ENCODE peak calls at places on chromosomes 4 and X, in nine cellular contexts. One of them, this sample, is unnamed. For H3K4me1, the result is how much of the 10 kb centered on the place peaks cover.

GRCh38 chrX:136783159-136783558 is 2.4 kb upstream of the ARHGEF6 start:
- DNase-seq in lung: no peak
- DNase-seq in Peyer's patch: no peak
- DNase-seq in pancreas: no peak
- DNase-seq in neural progenitor cell: no peak
- DNase-seq in CD4-positive, alpha-beta memory T cell: no peak
- DNase-seq in kidney: no peak
- DNase-seq in HCT116: no peak
- DNase-seq in gastrocnemius medialis: no peak
- DNase-seq in this sample: no peak

GRCh38 chr4:110287130-110287529 is 88.7 kb upstream of the ELOVL6 start:
- DNase-seq in lung: no peak
- DNase-seq in Peyer's patch: no peak
- DNase-seq in pancreas: no peak
- DNase-seq in neural progenitor cell: no peak
- DNase-seq in CD4-positive, alpha-beta memory T cell: no peak
- DNase-seq in kidney: no peak
- DNase-seq in HCT116: peak
- DNase-seq in gastrocnemius medialis: peak
- DNase-seq in this sample: no peak

GRCh38 chr4:145781306-145781705 is 101.4 kb downstream of the C4orf51 start:
- DNase-seq in lung: no peak
- DNase-seq in Peyer's patch: no peak
- DNase-seq in pancreas: no peak
- DNase-seq in neural progenitor cell: no peak
- DNase-seq in CD4-positive, alpha-beta memory T cell: no peak
- DNase-seq in kidney: no peak
- DNase-seq in HCT116: no peak
- DNase-seq in gastrocnemius medialis: no peak
- DNase-seq in this sample: no peak

GRCh38 chr4:52028970-52029369 is 8.8 kb upstream of the LRRC66 start:
- DNase-seq in lung: no peak
- DNase-seq in Peyer's patch: no peak
- DNase-seq in pancreas: no peak
- DNase-seq in neural progenitor cell: no peak
- DNase-seq in CD4-positive, alpha-beta memory T cell: no peak
- DNase-seq in kidney: no peak
- DNase-seq in HCT116: no peak
- DNase-seq in gastrocnemius medialis: no peak
- DNase-seq in this sample: no peak

GRCh38 chrX:14864626-14865025 is 8.2 kb downstream of the FANCB start:
- DNase-seq in lung: no peak
- DNase-seq in Peyer's patch: no peak
- DNase-seq in pancreas: no peak
- DNase-seq in neural progenitor cell: no peak
- DNase-seq in CD4-positive, alpha-beta memory T cell: no peak
- DNase-seq in kidney: no peak
- DNase-seq in HCT116: no peak
- DNase-seq in gastrocnemius medialis: no peak
- DNase-seq in this sample: no peak

GRCh38 chr4:12586607-12587006 is 897.5 kb downstream of the RAB28 start:
- DNase-seq in lung: no peak
- DNase-seq in Peyer's patch: no peak
- DNase-seq in pancreas: no peak
- DNase-seq in neural progenitor cell: no peak
- DNase-seq in CD4-positive, alpha-beta memory T cell: no peak
- DNase-seq in kidney: no peak
- DNase-seq in HCT116: no peak
- DNase-seq in gastrocnemius medialis: no peak
- DNase-seq in this sample: no peak

GRCh38 chrX:153901753-153902140 is 2.7 kb upstream of the AVPR2 start:
- DNase-seq in lung: no peak
- DNase-seq in Peyer's patch: no peak
- DNase-seq in pancreas: no peak
- DNase-seq in neural progenitor cell: no peak
- DNase-seq in CD4-positive, alpha-beta memory T cell: no peak
- DNase-seq in kidney: no peak
- DNase-seq in HCT116: no peak
- DNase-seq in gastrocnemius medialis: no peak
- DNase-seq in this sample: no peak

GRCh38 chr4:24315056-24315455 is 269.3 kb downstream of the DHX15 start:
- DNase-seq in lung: no peak
- DNase-seq in Peyer's patch: no peak
- DNase-seq in pancreas: no peak
- DNase-seq in neural progenitor cell: no peak
- DNase-seq in CD4-positive, alpha-beta memory T cell: no peak
- DNase-seq in kidney: no peak
- DNase-seq in HCT116: no peak
- DNase-seq in gastrocnemius medialis: no peak
- DNase-seq in this sample: no peak

GRCh38 chrX:101430457-101431078 is 22.5 kb downstream of the HNRNPH2 start:
- DNase-seq in lung: no peak
- DNase-seq in Peyer's patch: no peak
- DNase-seq in pancreas: no peak
- DNase-seq in neural progenitor cell: no peak
- DNase-seq in CD4-positive, alpha-beta memory T cell: no peak
- DNase-seq in kidney: no peak
- DNase-seq in HCT116: no peak
- DNase-seq in gastrocnemius medialis: no peak
- DNase-seq in this sample: no peak

GRCh38 chr4:16377887-16378286 is 151.6 kb upstream of the TAPT1 start:
- DNase-seq in lung: no peak
- DNase-seq in Peyer's patch: no peak
- DNase-seq in pancreas: no peak
- DNase-seq in neural progenitor cell: peak
- DNase-seq in CD4-positive, alpha-beta memory T cell: no peak
- DNase-seq in kidney: no peak
- DNase-seq in HCT116: no peak
- DNase-seq in gastrocnemius medialis: no peak
- DNase-seq in this sample: no peak

GRCh38 chr4:72111863-72112262 is 80.1 kb downstream of the NPFFR2 start:
- DNase-seq in lung: no peak
- DNase-seq in Peyer's patch: no peak
- DNase-seq in pancreas: no peak
- DNase-seq in neural progenitor cell: no peak
- DNase-seq in CD4-positive, alpha-beta memory T cell: no peak
- DNase-seq in kidney: no peak
- DNase-seq in HCT116: no peak
- DNase-seq in gastrocnemius medialis: no peak
- DNase-seq in this sample: no peak

GRCh38 chr4:136203199-136203598 is 1329.1 kb downstream of the PCDH18 start:
- DNase-seq in lung: no peak
- DNase-seq in Peyer's patch: no peak
- DNase-seq in pancreas: no peak
- DNase-seq in neural progenitor cell: peak
- DNase-seq in CD4-positive, alpha-beta memory T cell: no peak
- DNase-seq in kidney: no peak
- DNase-seq in HCT116: no peak
- DNase-seq in gastrocnemius medialis: no peak
- DNase-seq in this sample: no peak

GRCh38 chr4:1715002-1715761 is 3.1 kb upstream of the SLBP start:
- DNase-seq in lung: no peak
- DNase-seq in Peyer's patch: peak
- DNase-seq in pancreas: no peak
- DNase-seq in neural progenitor cell: no peak
- DNase-seq in CD4-positive, alpha-beta memory T cell: no peak
- DNase-seq in kidney: peak
- DNase-seq in HCT116: no peak
- DNase-seq in gastrocnemius medialis: no peak
- DNase-seq in this sample: no peak

GRCh38 chr4:56229947-56230346 is 157.3 kb downstream of the AASDH start:
- DNase-seq in lung: no peak
- DNase-seq in Peyer's patch: no peak
- DNase-seq in pancreas: no peak
- DNase-seq in neural progenitor cell: no peak
- DNase-seq in CD4-positive, alpha-beta memory T cell: no peak
- DNase-seq in kidney: no peak
- DNase-seq in HCT116: no peak
- DNase-seq in gastrocnemius medialis: no peak
- DNase-seq in this sample: peak

GRCh38 chr4:152039085-152039484 is 278.3 kb upstream of the GATB start:
- DNase-seq in lung: no peak
- DNase-seq in Peyer's patch: no peak
- DNase-seq in pancreas: no peak
- DNase-seq in neural progenitor cell: no peak
- DNase-seq in CD4-positive, alpha-beta memory T cell: no peak
- DNase-seq in kidney: no peak
- DNase-seq in HCT116: no peak
- DNase-seq in gastrocnemius medialis: no peak
- DNase-seq in this sample: no peak

GRCh38 chr4:40309250-40309774 is 25.8 kb upstream of the CHRNA9 start:
- DNase-seq in lung: peak
- DNase-seq in Peyer's patch: peak
- DNase-seq in pancreas: peak
- DNase-seq in neural progenitor cell: peak
- DNase-seq in CD4-positive, alpha-beta memory T cell: peak
- DNase-seq in kidney: peak
- DNase-seq in HCT116: peak
- DNase-seq in gastrocnemius medialis: peak
- DNase-seq in this sample: peak
- H3K4me1 ChIP-seq in lung: under half
- H3K4me1 ChIP-seq in Peyer's patch: under half
- H3K4me1 ChIP-seq in pancreas: under half
- H3K4me1 ChIP-seq in neural progenitor cell: under half
- H3K4me1 ChIP-seq in CD4-positive, alpha-beta memory T cell: half or more
- H3K4me1 ChIP-seq in kidney: under half
- H3K4me1 ChIP-seq in HCT116: under half
- H3K4me1 ChIP-seq in gastrocnemius medialis: under half
- H3K4me1 ChIP-seq in this sample: under half

DNA sequence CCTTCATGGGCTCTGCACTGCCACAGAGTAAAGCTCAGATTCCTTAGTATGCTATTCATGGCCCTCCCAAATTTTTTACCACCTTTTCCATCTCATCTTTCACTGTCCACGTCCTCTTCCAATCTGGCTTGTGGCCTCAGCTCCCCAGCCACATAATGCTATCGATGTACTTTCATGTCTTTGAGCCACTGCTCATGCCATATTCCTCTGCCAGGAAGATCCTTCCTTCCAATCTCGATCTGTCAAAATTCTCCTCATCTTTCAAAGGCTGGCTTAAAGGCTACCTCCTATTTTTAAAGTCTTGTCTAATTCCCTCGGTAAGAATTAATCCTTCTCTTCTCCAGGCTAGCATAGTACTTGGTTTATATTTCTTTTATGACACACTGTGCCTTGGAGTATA is 233.3 kb upstream of the GPC4 start:
- DNase-seq in lung: no peak
- DNase-seq in Peyer's patch: no peak
- DNase-seq in pancreas: no peak
- DNase-seq in neural progenitor cell: no peak
- DNase-seq in CD4-positive, alpha-beta memory T cell: no peak
- DNase-seq in kidney: no peak
- DNase-seq in HCT116: no peak
- DNase-seq in gastrocnemius medialis: no peak
- DNase-seq in this sample: no peak
- H3K27ac ChIP-seq in lung: no peak
- H3K27ac ChIP-seq in Peyer's patch: no peak
- H3K27ac ChIP-seq in pancreas: no peak
- H3K27ac ChIP-seq in neural progenitor cell: no peak
- H3K27ac ChIP-seq in CD4-positive, alpha-beta memory T cell: no peak
- H3K27ac ChIP-seq in kidney: no peak
- H3K27ac ChIP-seq in HCT116: no peak
- H3K27ac ChIP-seq in gastrocnemius medialis: no peak
- H3K27ac ChIP-seq in this sample: no peak

GRCh38 chrX:131828482-131828881 is 194.6 kb upstream of the STK26 start:
- DNase-seq in lung: no peak
- DNase-seq in Peyer's patch: no peak
- DNase-seq in pancreas: no peak
- DNase-seq in neural progenitor cell: no peak
- DNase-seq in CD4-positive, alpha-beta memory T cell: no peak
- DNase-seq in kidney: no peak
- DNase-seq in HCT116: no peak
- DNase-seq in gastrocnemius medialis: no peak
- DNase-seq in this sample: no peak
- H3K4me3 ChIP-seq in lung: no peak
- H3K4me3 ChIP-seq in Peyer's patch: no peak
- H3K4me3 ChIP-seq in pancreas: no peak
- H3K4me3 ChIP-seq in neural progenitor cell: peak
- H3K4me3 ChIP-seq in CD4-positive, alpha-beta memory T cell: no peak
- H3K4me3 ChIP-seq in kidney: no peak
- H3K4me3 ChIP-seq in HCT116: peak
- H3K4me3 ChIP-seq in gastrocnemius medialis: no peak
- H3K4me3 ChIP-seq in this sample: peak

GRCh38 chrX:39948564-39948963 is 149.2 kb downstream of the BCOR start:
- DNase-seq in lung: no peak
- DNase-seq in Peyer's patch: no peak
- DNase-seq in pancreas: no peak
- DNase-seq in neural progenitor cell: peak
- DNase-seq in CD4-positive, alpha-beta memory T cell: no peak
- DNase-seq in kidney: peak
- DNase-seq in HCT116: no peak
- DNase-seq in gastrocnemius medialis: no peak
- DNase-seq in this sample: no peak

GRCh38 chrX:39946822-39947221 is 150.9 kb downstream of the BCOR start:
- DNase-seq in lung: no peak
- DNase-seq in Peyer's patch: no peak
- DNase-seq in pancreas: no peak
- DNase-seq in neural progenitor cell: no peak
- DNase-seq in CD4-positive, alpha-beta memory T cell: no peak
- DNase-seq in kidney: peak
- DNase-seq in HCT116: no peak
- DNase-seq in gastrocnemius medialis: no peak
- DNase-seq in this sample: peak

GRCh38 chrX:39953027-39953426 is 144.7 kb downstream of the BCOR start:
- DNase-seq in lung: no peak
- DNase-seq in Peyer's patch: no peak
- DNase-seq in pancreas: no peak
- DNase-seq in neural progenitor cell: no peak
- DNase-seq in CD4-positive, alpha-beta memory T cell: no peak
- DNase-seq in kidney: no peak
- DNase-seq in HCT116: no peak
- DNase-seq in gastrocnemius medialis: no peak
- DNase-seq in this sample: peak

GRCh38 chrX:39953879-39954278 is 143.9 kb downstream of the BCOR start:
- DNase-seq in lung: peak
- DNase-seq in Peyer's patch: peak
- DNase-seq in pancreas: peak
- DNase-seq in neural progenitor cell: no peak
- DNase-seq in CD4-positive, alpha-beta memory T cell: no peak
- DNase-seq in kidney: peak
- DNase-seq in HCT116: peak
- DNase-seq in gastrocnemius medialis: peak
- DNase-seq in this sample: peak

DNA sequence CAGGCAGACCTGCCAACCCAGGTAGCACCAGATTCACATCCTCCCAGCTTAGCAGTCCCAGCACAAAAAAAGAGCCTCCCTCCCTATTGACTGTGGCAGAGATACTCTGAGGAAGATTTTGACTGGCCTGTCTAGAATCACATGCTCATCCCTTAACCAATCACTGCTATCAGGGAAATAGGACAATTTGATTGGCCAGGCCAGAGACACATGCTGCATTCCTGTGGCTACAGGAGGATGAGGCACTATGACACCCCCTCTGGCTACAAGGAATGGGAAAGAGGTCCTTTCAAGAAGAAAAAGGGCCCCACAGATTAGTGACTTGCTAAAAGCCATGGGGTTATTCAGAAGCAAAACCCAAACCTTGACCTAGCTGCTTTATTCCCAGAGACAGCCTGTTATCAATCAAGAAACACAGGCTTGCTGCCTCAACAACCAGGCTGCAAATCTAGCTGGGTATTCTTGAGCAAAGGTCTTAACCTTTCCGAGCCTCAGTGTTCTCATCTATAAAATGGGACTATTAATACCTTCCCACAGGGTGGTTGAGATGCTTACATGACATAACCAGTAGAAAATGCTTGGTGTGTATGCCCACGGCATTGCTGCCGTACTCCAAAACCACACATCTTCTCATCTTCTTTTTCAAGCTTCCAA is 147.6 kb downstream of the BCOR start:
- DNase-seq in lung: no peak
- DNase-seq in Peyer's patch: no peak
- DNase-seq in pancreas: no peak
- DNase-seq in neural progenitor cell: no peak
- DNase-seq in CD4-positive, alpha-beta memory T cell: no peak
- DNase-seq in kidney: peak
- DNase-seq in HCT116: no peak
- DNase-seq in gastrocnemius medialis: no peak
- DNase-seq in this sample: peak
- H3K4me1 ChIP-seq in lung: under half
- H3K4me1 ChIP-seq in Peyer's patch: under half
- H3K4me1 ChIP-seq in pancreas: under half
- H3K4me1 ChIP-seq in neural progenitor cell: under half
- H3K4me1 ChIP-seq in CD4-positive, alpha-beta memory T cell: under half
- H3K4me1 ChIP-seq in kidney: under half
- H3K4me1 ChIP-seq in HCT116: under half
- H3K4me1 ChIP-seq in gastrocnemius medialis: under half
- H3K4me1 ChIP-seq in this sample: under half